ENCODE peak calls at places on chromosomes 11 and 22, in ten cellular contexts. V is A172; Z is NCI-H774; N is anterior cingulate cortex; G is mucosa of gallbladder; E is adrenal gland; J is ovary; A is activated CD4-positive, alpha-beta T cell treated with anti-CD3 and anti-CD28 coated beads, Interleukin-2, amount 50 U/mL, for 1 hour; C is stimulated activated CD8-positive, alpha-beta memory T cell treated with anti-CD3 and anti-CD28 coated beads, Interleukin-15, amount 100 ng/mL, for 24 hours; F is activated T-cell treated with anti-CD3 and anti-CD28 coated beads, Interleukin-2, amount 50 U/mL, for 1 hour. X is an unnamed sample.

GRCh38 chr11:103396237-103396636 is 287.0 kb downstream of the DYNC2H1 start:
- DNase-seq in V (no peak), Z (no peak), N (no peak), G (no peak), E (no peak), J (no peak), A (no peak), C (no peak), F (no peak), X (no peak)

GRCh38 chr22:27063841-27064240 is 406.5 kb downstream of the MIAT start:
- DNase-seq in V (no peak), Z (no peak), N (no peak), G (no peak), E (no peak), J (no peak), A (no peak), C (no peak), F (no peak), X (no peak)

GRCh38 chr11:6357222-6357621 is 33.1 kb upstream of the SMPD1 start:
- DNase-seq in V (peak), Z (no peak), N (peak), G (peak), E (no peak), J (peak), A (no peak), C (no peak), F (no peak), X (peak)

GRCh38 chr11:96234866-96235441 is 108.0 kb downstream of the MAML2 start:
- DNase-seq in V (peak), Z (no peak), N (no peak), G (no peak), E (no peak), J (no peak), A (no peak), C (no peak), F (no peak), X (no peak)

GRCh38 chr11:118046964-118047700 is 29.7 kb upstream of the TMPRSS4 start:
- DNase-seq in V (no peak), Z (no peak), N (no peak), G (no peak), E (no peak), J (no peak), A (no peak), C (no peak), F (no peak), X (no peak)

GRCh38 chr22:50276143-50276542 is 6.0 kb upstream of the MAPK11 start:
- DNase-seq in V (no peak), Z (no peak), N (peak), G (peak), E (peak), J (no peak), A (peak), C (no peak), F (peak), X (peak)

GRCh38 chr11:130212431-130212961 is 52.9 kb downstream of the ST14 start:
- DNase-seq in V (no peak), Z (no peak), N (no peak), G (peak), E (no peak), J (no peak), A (no peak), C (no peak), F (no peak), X (no peak)

GRCh38 chr22:29998627-29999026 is 81.6 kb upstream of the HORMAD2 start:
- DNase-seq in V (no peak), Z (no peak), N (no peak), G (no peak), E (no peak), J (no peak), A (no peak), C (no peak), F (no peak), X (peak)

GRCh38 chr11:111938687-111939160 is 1.6 kb downstream of the DIXDC1 start:
- DNase-seq in V (peak), Z (no peak), N (no peak), G (no peak), E (no peak), J (no peak), A (no peak), C (no peak), F (no peak), X (peak)

GRCh38 chr11:64553554-64554201 is 37.3 kb upstream of the SLC22A12 start:
- DNase-seq in V (peak), Z (peak), N (peak), G (peak), E (peak), J (peak), A (peak), C (peak), F (peak), X (peak)

GRCh38 chr11:62925745-62926668 is 4.8 kb upstream of the CHRM1 start:
- DNase-seq in V (no peak), Z (no peak), N (no peak), G (no peak), E (no peak), J (no peak), A (no peak), C (no peak), F (no peak), X (no peak)

GRCh38 chr11:295351-296205 is 3.7 kb downstream of the IFITM5 start:
- DNase-seq in V (no peak), Z (no peak), N (no peak), G (no peak), E (no peak), J (no peak), A (no peak), C (no peak), F (peak), X (no peak)

GRCh38 chr11:7525424-7525823 is 11.6 kb downstream of the PPFIBP2 start:
- DNase-seq in V (no peak), Z (no peak), N (no peak), G (peak), E (no peak), J (no peak), A (no peak), C (no peak), F (no peak), X (no peak)

GRCh38 chr11:134485316-134485715 is 73.3 kb upstream of the B3GAT1 start:
- DNase-seq in V (no peak), Z (no peak), N (no peak), G (no peak), E (no peak), J (no peak), A (no peak), C (no peak), F (no peak), X (no peak)

GRCh38 chr11:116061322-116061721 is 557.1 kb upstream of the CADM1 start:
- DNase-seq in V (no peak), Z (no peak), N (no peak), G (no peak), E (no peak), J (no peak), A (no peak), C (no peak), F (no peak), X (no peak)

GRCh38 chr11:22539851-22540376 is 85.7 kb downstream of the FANCF start:
- DNase-seq in V (peak), Z (no peak), N (no peak), G (no peak), E (no peak), J (no peak), A (no peak), C (no peak), F (no peak), X (peak)

GRCh38 chr11:11335043-11335442 is 18.0 kb downstream of the CSNK2A3 start:
- DNase-seq in V (no peak), Z (no peak), N (no peak), G (no peak), E (no peak), J (no peak), A (no peak), C (no peak), F (no peak), X (no peak)

GRCh38 chr11:103491777-103492176 is 382.6 kb downstream of the DYNC2H1 start:
- DNase-seq in V (no peak), Z (no peak), N (no peak), G (no peak), E (no peak), J (no peak), A (no peak), C (no peak), F (no peak), X (no peak)

GRCh38 chr11:69572233-69572860 is 68.6 kb upstream of the CCND1 start:
- DNase-seq in V (no peak), Z (no peak), N (no peak), G (no peak), E (no peak), J (no peak), A (no peak), C (no peak), F (no peak), X (no peak)

GRCh38 chr11:70528046-70528793 is 129.9 kb downstream of the CTTN start:
- DNase-seq in V (no peak), Z (no peak), N (no peak), G (no peak), E (no peak), J (no peak), A (no peak), C (no peak), F (no peak), X (no peak)

GRCh38 chr22:26658671-26659478 is 1.5 kb downstream of the MIAT start:
- DNase-seq in V (peak), Z (peak), N (peak), G (no peak), E (peak), J (peak), A (peak), C (peak), F (peak), X (peak)

GRCh38 chr22:37777122-37777687 is 30.5 kb upstream of the GCAT start:
- DNase-seq in V (peak), Z (no peak), N (no peak), G (peak), E (no peak), J (peak), A (no peak), C (no peak), F (no peak), X (peak)

GRCh38 chr11:85737738-85738137 is 51.7 kb upstream of the CCDC89 start:
- DNase-seq in V (no peak), Z (no peak), N (no peak), G (no peak), E (no peak), J (no peak), A (peak), C (no peak), F (no peak), X (no peak)

GRCh38 chr11:76148941-76149613 is 57.2 kb downstream of the WNT11 start:
- DNase-seq in V (peak), Z (no peak), N (no peak), G (no peak), E (no peak), J (no peak), A (no peak), C (no peak), F (no peak), X (peak)

GRCh38 chr11:132604446-132604845 is 927.9 kb downstream of the OPCML start:
- DNase-seq in V (peak), Z (no peak), N (no peak), G (no peak), E (no peak), J (no peak), A (no peak), C (no peak), F (no peak), X (peak)

GRCh38 chr11:113270080-113270479 is 44.3 kb upstream of the TTC12 start:
- DNase-seq in V (no peak), Z (peak), N (no peak), G (no peak), E (no peak), J (no peak), A (no peak), C (no peak), F (no peak), X (no peak)

GRCh38 chr11:61974766-61975631 is 7.6 kb upstream of the FTH1 start:
- DNase-seq in V (no peak), Z (no peak), N (no peak), G (no peak), E (no peak), J (no peak), A (no peak), C (no peak), F (no peak), X (peak)

GRCh38 chr22:20940904-20941385 is 23.7 kb downstream of the CRKL start:
- DNase-seq in V (no peak), Z (no peak), N (no peak), G (no peak), E (no peak), J (no peak), A (no peak), C (no peak), F (no peak), X (no peak)